ENCODE peak calls at places on chromosomes 5 and 9, in seven cellular contexts. Z, I, K, Q, M, N and V are unnamed samples.

GRCh38 chr9:32590898-32591297 is 17.9 kb upstream of the NDUFB6 start:
- DNase-seq in K (no peak), I (no peak), M (no peak), Q (peak; percentile 84), N (no peak), Z (no peak), V (no peak)

GRCh38 chr5:153467546-153467945 is 22.9 kb upstream of the GRIA1 start:
- DNase-seq in I (no peak), M (no peak), Z (no peak), K (no peak), Q (no peak), N (no peak), V (no peak)

GRCh38 chr9:133263557-133263956 is 11.4 kb downstream of the ABO start:
- DNase-seq in I (no peak), K (no peak), Q (no peak), Z (no peak), N (peak; percentile 15), M (no peak), V (no peak)

GRCh38 chr5:34833991-34834793 is 4.8 kb upstream of the TTC23L start:
- DNase-seq in Z (no peak), Q (peak; percentile 35), M (peak; percentile 71), K (peak; percentile 76), N (no peak), I (no peak), V (no peak)

GRCh38 chr9:108257387-108257786 is 598.4 kb downstream of the ACTL7B start:
- DNase-seq in N (no peak), I (no peak), K (no peak), Q (peak; percentile 78), M (no peak), Z (no peak), V (no peak)

GRCh38 chr9:112430006-112430522 is 50.2 kb downstream of the HSDL2 start:
- DNase-seq in N (no peak), Q (no peak), I (no peak), M (no peak), K (peak; percentile 1), Z (no peak), V (no peak)

GRCh38 chr5:149940077-149940574 is 4.5 kb downstream of the PDE6A start:
- DNase-seq in N (no peak), Q (peak; percentile 62), I (no peak), M (no peak), K (peak; percentile 87), Z (no peak), V (no peak)

GRCh38 chr9:93268551-93269314 is 84.8 kb downstream of the WNK2 start:
- DNase-seq in Z (no peak), N (peak; percentile 52), Q (no peak), K (no peak), I (no peak), M (no peak), V (no peak)

GRCh38 chr9:128097156-128098016 is 29.4 kb downstream of the SLC25A25 start:
- DNase-seq in Q (no peak), I (no peak), Z (no peak), K (no peak), N (no peak), M (no peak), V (no peak)

GRCh38 chr9:112793213-112793810 is 42.8 kb downstream of the SNX30 start:
- DNase-seq in N (no peak), I (no peak), Q (peak; percentile 44), Z (peak; percentile 17), K (peak; percentile 76), M (peak; percentile 81), V (no peak)

GRCh38 chr5:146628950-146629349 is 113.0 kb upstream of the GPR151 start:
- DNase-seq in Q (no peak), N (no peak), K (no peak), Z (no peak), I (no peak), M (no peak), V (no peak)

GRCh38 chr9:31304576-31304975 is 1079.9 kb upstream of the ACO1 start:
- DNase-seq in M (no peak), I (no peak), Q (peak; percentile 99), N (no peak), K (peak; percentile 89), Z (no peak), V (no peak)

GRCh38 chr5:159337291-159337974 is 7.1 kb upstream of the IL12B start:
- DNase-seq in I (no peak), Z (no peak), K (peak; percentile 59), M (no peak), Q (peak; percentile 90), N (no peak), V (no peak)

GRCh38 chr5:149493316-149493715 is 57.9 kb downstream of the CSNK1A1 start:
- DNase-seq in Z (no peak), M (no peak), N (no peak), I (no peak), K (no peak), Q (peak; percentile 39), V (no peak)

GRCh38 chr5:31935702-31936347 is 238.3 kb downstream of the GOLPH3 start:
- DNase-seq in Q (peak; percentile 61), M (no peak), Z (no peak), I (no peak), K (peak; percentile 58), N (peak; percentile 65), V (no peak)

GRCh38 chr5:33166522-33166921 is 274.2 kb upstream of the TARS1 start:
- DNase-seq in N (no peak), I (no peak), Z (no peak), M (peak; percentile 36), K (no peak), Q (no peak), V (no peak)

GRCh38 chr5:14199902-14200301 is 56.8 kb downstream of the TRIO start:
- DNase-seq in I (no peak), M (no peak), N (no peak), Z (no peak), K (no peak), Q (no peak), V (no peak)

GRCh38 chr9:93156475-93157008 is 22.5 kb upstream of the NINJ1 start:
- DNase-seq in K (no peak), Z (no peak), Q (no peak), I (no peak), N (no peak), M (no peak), V (no peak)

GRCh38 chr9:91803970-91804752 is 145.9 kb downstream of the ROR2 start:
- DNase-seq in K (no peak), Q (no peak), Z (no peak), I (no peak), M (no peak), N (peak; percentile 72), V (no peak)

GRCh38 chr9:131478421-131478868 is 24.3 kb upstream of the POMT1 start:
- DNase-seq in I (no peak), Q (no peak), M (peak; percentile 87), K (peak; percentile 40), Z (no peak), N (no peak), V (no peak)

GRCh38 chr5:158910782-158911692 is 188.7 kb downstream of the EBF1 start:
- DNase-seq in M (no peak), K (peak; percentile 9), Z (no peak), Q (peak; percentile 45), I (no peak), N (no peak), V (no peak)

GRCh38 chr9:121440265-121440664 is 59.4 kb downstream of the GGTA1 start:
- DNase-seq in N (no peak), Q (peak; percentile 31), I (no peak), M (peak; percentile 49), K (peak; percentile 51), Z (no peak), V (no peak)

GRCh38 chr9:31142456-31142855 is 1242.0 kb upstream of the ACO1 start:
- DNase-seq in Z (no peak), Q (no peak), I (no peak), N (no peak), K (no peak), M (no peak), V (no peak)

GRCh38 chr5:178359738-178360137 is 127.1 kb upstream of the PHYKPL start:
- DNase-seq in N (no peak), K (no peak), Q (no peak), Z (no peak), I (no peak), M (no peak), V (no peak)

GRCh38 chr9:70043689-70044449 is at the start of gene MAMDC2:
- DNase-seq in Q (peak; percentile 13), Z (peak; percentile 51), N (peak; percentile 87), K (peak; percentile 46), M (peak; percentile 73), I (no peak), V (no peak)

GRCh38 chr9:95494022-95494415 is 22.8 kb downstream of the PTCH1 start:
- DNase-seq in M (no peak), Z (no peak), I (no peak), K (no peak), Q (no peak), N (no peak), V (no peak)

GRCh38 chr9:115030006-115030405 is 88.0 kb downstream of the TNC start:
- DNase-seq in M (no peak), K (no peak), I (no peak), Q (no peak), Z (no peak), N (no peak), V (no peak)
- H3K36me3 ChIP-seq in M (no peaks in the 10 kb centered on the region), K (no peaks in the 10 kb centered on the region), I (peaks cover 14% of the 10 kb centered on the region), Q (peaks cover 10% of the 10 kb centered on the region), Z (no peaks in the 10 kb centered on the region), N (no peaks in the 10 kb centered on the region), V (peaks cover 9% of the 10 kb centered on the region)

GRCh38 chr5:151153300-151153699 is 4.3 kb downstream of the ANXA6 start:
- DNase-seq in Z (no peak), Q (no peak), K (no peak), M (no peak), N (no peak), I (no peak), V (no peak)

GRCh38 chr5:151153766-151154272 is 3.8 kb downstream of the ANXA6 start:
- DNase-seq in I (no peak), N (no peak), K (no peak), M (no peak), Z (no peak), Q (no peak), V (no peak)

GRCh38 chr5:151155777-151156731 is 1.5 kb downstream of the ANXA6 start:
- DNase-seq in Z (no peak), M (no peak), I (no peak), N (no peak), Q (no peak), K (peak; percentile 78), V (no peak)

GRCh38 chr5:151156732-151157402 is 712 bp downstream of the ANXA6 start:
- DNase-seq in I (no peak), M (peak; percentile 65), Z (no peak), Q (no peak), N (no peak), K (peak; percentile 52), V (no peak)

GRCh38 chr5:151155149-151155776 is 2.3 kb downstream of the ANXA6 start:
- DNase-seq in Z (no peak), I (no peak), M (no peak), Q (no peak), N (no peak), K (peak; percentile 30), V (no peak)
- H3K4me3 ChIP-seq in Z (no peak overlapping the region), I (peak overlapping the region; percentile 85), M (no peak overlapping the region), Q (no peak overlapping the region), N (peak overlapping the region; percentile 68), K (peak overlapping the region; percentile 86), V (peak overlapping the region; percentile 92)

GRCh38 chr5:151118898-151119600 is 38.2 kb upstream of the TNIP1 start:
- DNase-seq in M (no peak), N (no peak), I (no peak), Z (no peak), Q (no peak), K (no peak), V (no peak)
- H3K36me3 ChIP-seq in M (no peaks in the 10 kb centered on the region), N (peaks cover 74% of the 10 kb centered on the region), I (peaks cover 75% of the 10 kb centered on the region), Z (peaks cover 20% of the 10 kb centered on the region), Q (no peaks in the 10 kb centered on the region), K (peaks cover 77% of the 10 kb centered on the region), V (peaks cover 59% of the 10 kb centered on the region)

GRCh38 chr9:34591091-34591910 is 1.8 kb upstream of the CNTFR start:
- DNase-seq in Z (peak; percentile 78), N (peak; percentile 94), I (no peak), Q (peak; percentile 42), M (peak; percentile 91), K (peak; percentile 85), V (no peak)
- H3K4me3 ChIP-seq in Z (no peak overlapping the region), N (peak overlapping the region; percentile 66), I (peak overlapping the region; percentile 73), Q (peak overlapping the region; percentile 6), M (peak overlapping the region; percentile 70), K (no peak overlapping the region), V (peak overlapping the region; percentile 69)